ENCODE peak calls at places on chromosome 10, in seven cellular contexts. One of them, this sample, is unnamed.

GRCh38 chr10:45000764-45001381 is at the start of gene ZNF22:
- DNase-seq in PC-9: peak; percentile 67
- DNase-seq in H7: peak; percentile 86
- DNase-seq in WERI-Rb-1: peak; percentile 79
- DNase-seq in left ventricle myocardium inferior: peak; percentile 73
- DNase-seq in uterus: peak; percentile 81
- DNase-seq in ovary: peak; percentile 70
- DNase-seq in this sample: peak; percentile 76

GRCh38 chr10:89301231-89301630 is 615 bp upstream of the IFIT2 start:
- DNase-seq in PC-9: no peak
- DNase-seq in ovary: no peak
- DNase-seq in uterus: no peak
- DNase-seq in H7: no peak
- DNase-seq in WERI-Rb-1: no peak
- DNase-seq in left ventricle myocardium inferior: no peak
- DNase-seq in this sample: no peak

GRCh38 chr10:73522263-73522662 is 26.4 kb upstream of the PPP3CB start:
- DNase-seq in H7: no peak
- DNase-seq in WERI-Rb-1: no peak
- DNase-seq in PC-9: no peak
- DNase-seq in uterus: no peak
- DNase-seq in left ventricle myocardium inferior: no peak
- DNase-seq in ovary: no peak
- DNase-seq in this sample: no peak

GRCh38 chr10:69353981-69354635 is 62.6 kb downstream of the TACR2 start:
- DNase-seq in uterus: no peak
- DNase-seq in WERI-Rb-1: no peak
- DNase-seq in H7: no peak
- DNase-seq in left ventricle myocardium inferior: no peak
- DNase-seq in PC-9: no peak
- DNase-seq in ovary: no peak
- DNase-seq in this sample: no peak

GRCh38 chr10:70481831-70482530 is 3.4 kb downstream of the PALD1 start:
- DNase-seq in PC-9: no peak
- DNase-seq in H7: peak; percentile 37
- DNase-seq in ovary: peak; percentile 66
- DNase-seq in WERI-Rb-1: no peak
- DNase-seq in uterus: peak; percentile 52
- DNase-seq in left ventricle myocardium inferior: peak; percentile 77
- DNase-seq in this sample: peak; percentile 52

GRCh38 chr10:70268376-70268775 is 15.4 kb downstream of the NPFFR1 start:
- DNase-seq in PC-9: no peak
- DNase-seq in H7: no peak
- DNase-seq in WERI-Rb-1: no peak
- DNase-seq in left ventricle myocardium inferior: no peak
- DNase-seq in uterus: no peak
- DNase-seq in ovary: no peak
- DNase-seq in this sample: no peak

GRCh38 chr10:78869508-78870439 is 199.0 kb upstream of the ZMIZ1 start:
- DNase-seq in ovary: no peak
- DNase-seq in uterus: no peak
- DNase-seq in left ventricle myocardium inferior: no peak
- DNase-seq in WERI-Rb-1: no peak
- DNase-seq in H7: no peak
- DNase-seq in PC-9: no peak
- DNase-seq in this sample: no peak

GRCh38 chr10:103077491-103078308 is 115.4 kb downstream of the NT5C2 start:
- DNase-seq in H7: no peak
- DNase-seq in WERI-Rb-1: no peak
- DNase-seq in PC-9: no peak
- DNase-seq in ovary: no peak
- DNase-seq in uterus: no peak
- DNase-seq in left ventricle myocardium inferior: no peak
- DNase-seq in this sample: no peak

GRCh38 chr10:96025566-96025965 is 17.8 kb upstream of the CCNJ start:
- DNase-seq in ovary: no peak
- DNase-seq in PC-9: no peak
- DNase-seq in left ventricle myocardium inferior: no peak
- DNase-seq in H7: no peak
- DNase-seq in uterus: no peak
- DNase-seq in WERI-Rb-1: peak; percentile 36
- DNase-seq in this sample: no peak

GRCh38 chr10:61063911-61064310 is 119.9 kb upstream of the RHOBTB1 start:
- DNase-seq in H7: no peak
- DNase-seq in left ventricle myocardium inferior: no peak
- DNase-seq in WERI-Rb-1: no peak
- DNase-seq in ovary: no peak
- DNase-seq in PC-9: no peak
- DNase-seq in uterus: no peak
- DNase-seq in this sample: no peak

DNA sequence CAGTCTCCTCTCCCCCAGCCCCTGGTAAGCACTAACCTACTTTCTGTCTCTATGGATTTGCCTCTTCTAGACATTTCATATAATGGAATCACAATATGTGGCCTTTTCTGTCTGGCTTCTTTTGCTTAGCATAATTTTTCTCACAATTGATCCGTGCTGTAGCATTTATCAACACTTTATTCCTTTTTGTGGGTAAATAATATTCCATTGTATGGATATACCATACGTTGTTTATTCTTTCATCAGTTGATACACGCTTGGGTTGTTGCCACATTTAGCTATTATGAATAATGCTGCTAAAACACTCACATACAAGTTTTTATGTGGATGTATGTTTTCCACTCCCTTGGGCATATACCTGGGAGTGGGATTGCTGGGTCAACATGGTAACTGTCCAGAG is 25.8 kb downstream of the MCM10 start:
- DNase-seq in H7: no peak
- DNase-seq in left ventricle myocardium inferior: no peak
- DNase-seq in uterus: no peak
- DNase-seq in ovary: no peak
- DNase-seq in WERI-Rb-1: no peak
- DNase-seq in PC-9: no peak
- DNase-seq in this sample: no peak
- H3K36me3 ChIP-seq in H7: peaks cover 46% of the 10 kb centered on the region
- H3K36me3 ChIP-seq in left ventricle myocardium inferior: no peaks in the 10 kb centered on the region
- H3K36me3 ChIP-seq in uterus: no peaks in the 10 kb centered on the region
- H3K36me3 ChIP-seq in ovary: no peaks in the 10 kb centered on the region
- H3K36me3 ChIP-seq in WERI-Rb-1: peaks cover 41% of the 10 kb centered on the region
- H3K36me3 ChIP-seq in PC-9: no peaks in the 10 kb centered on the region
- H3K36me3 ChIP-seq in this sample: no peaks in the 10 kb centered on the region

GRCh38 chr10:97570789-97571536 is 1.6 kb upstream of the ANKRD2 start:
- DNase-seq in uterus: no peak
- DNase-seq in H7: peak; percentile 25
- DNase-seq in WERI-Rb-1: peak; percentile 46
- DNase-seq in left ventricle myocardium inferior: peak; percentile 34
- DNase-seq in ovary: no peak
- DNase-seq in PC-9: peak; percentile 9
- DNase-seq in this sample: peak; percentile 56
- H3K36me3 ChIP-seq in uterus: no peaks in the 10 kb centered on the region
- H3K36me3 ChIP-seq in H7: peaks cover 2% of the 10 kb centered on the region
- H3K36me3 ChIP-seq in WERI-Rb-1: no peaks in the 10 kb centered on the region
- H3K36me3 ChIP-seq in left ventricle myocardium inferior: peaks cover 31% of the 10 kb centered on the region
- H3K36me3 ChIP-seq in ovary: no peaks in the 10 kb centered on the region
- H3K36me3 ChIP-seq in PC-9: no peaks in the 10 kb centered on the region
- H3K36me3 ChIP-seq in this sample: no peaks in the 10 kb centered on the region

GRCh38 chr10:5812283-5813090 is 747 bp downstream of the GDI2 start:
- DNase-seq in H7: peak; percentile 85
- DNase-seq in ovary: peak; percentile 43
- DNase-seq in WERI-Rb-1: peak; percentile 11
- DNase-seq in PC-9: peak; percentile 35
- DNase-seq in uterus: peak; percentile 52
- DNase-seq in left ventricle myocardium inferior: peak; percentile 54
- DNase-seq in this sample: peak; percentile 60
- H3K36me3 ChIP-seq in H7: no peaks in the 10 kb centered on the region
- H3K36me3 ChIP-seq in ovary: no peaks in the 10 kb centered on the region
- H3K36me3 ChIP-seq in WERI-Rb-1: no peaks in the 10 kb centered on the region
- H3K36me3 ChIP-seq in PC-9: no peaks in the 10 kb centered on the region
- H3K36me3 ChIP-seq in uterus: no peaks in the 10 kb centered on the region
- H3K36me3 ChIP-seq in left ventricle myocardium inferior: no peaks in the 10 kb centered on the region
- H3K36me3 ChIP-seq in this sample: peaks cover 3% of the 10 kb centered on the region

GRCh38 chr10:13629116-13629515 is 42.4 kb downstream of the PRPF18 start:
- DNase-seq in left ventricle myocardium inferior: no peak
- DNase-seq in WERI-Rb-1: no peak
- DNase-seq in H7: no peak
- DNase-seq in uterus: no peak
- DNase-seq in ovary: no peak
- DNase-seq in PC-9: no peak
- DNase-seq in this sample: no peak
- H3K36me3 ChIP-seq in left ventricle myocardium inferior: peaks cover 37% of the 10 kb centered on the region
- H3K36me3 ChIP-seq in WERI-Rb-1: no peaks in the 10 kb centered on the region
- H3K36me3 ChIP-seq in H7: no peaks in the 10 kb centered on the region
- H3K36me3 ChIP-seq in uterus: no peaks in the 10 kb centered on the region
- H3K36me3 ChIP-seq in ovary: no peaks in the 10 kb centered on the region
- H3K36me3 ChIP-seq in PC-9: no peaks in the 10 kb centered on the region
- H3K36me3 ChIP-seq in this sample: peaks cover 43% of the 10 kb centered on the region

DNA sequence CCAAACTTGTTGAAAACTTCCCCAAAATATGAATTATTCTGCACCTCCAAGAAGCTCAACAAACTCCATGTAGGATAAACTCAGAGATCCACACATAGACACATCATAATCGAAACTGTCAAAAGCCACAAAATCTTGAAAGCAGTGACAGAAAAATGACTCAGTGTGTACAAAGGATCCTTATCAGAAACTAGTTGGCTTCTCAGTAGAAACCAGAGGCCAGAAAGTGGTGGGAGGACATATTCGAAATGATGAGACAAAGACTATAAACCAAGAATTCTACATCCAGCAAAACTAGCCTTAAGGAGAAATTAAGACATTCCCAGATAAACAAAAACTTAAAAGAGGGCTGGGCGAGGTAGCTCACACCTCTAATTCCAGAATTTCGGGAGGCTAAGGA is 38.5 kb downstream of the MCMBP start:
- DNase-seq in uterus: no peak
- DNase-seq in WERI-Rb-1: no peak
- DNase-seq in H7: no peak
- DNase-seq in left ventricle myocardium inferior: no peak
- DNase-seq in PC-9: no peak
- DNase-seq in ovary: no peak
- DNase-seq in this sample: no peak
- H3K36me3 ChIP-seq in uterus: no peaks in the 10 kb centered on the region
- H3K36me3 ChIP-seq in WERI-Rb-1: peaks cover 94% of the 10 kb centered on the region
- H3K36me3 ChIP-seq in H7: peaks cover 26% of the 10 kb centered on the region
- H3K36me3 ChIP-seq in left ventricle myocardium inferior: peaks cover 98% of the 10 kb centered on the region
- H3K36me3 ChIP-seq in PC-9: peaks cover 4% of the 10 kb centered on the region
- H3K36me3 ChIP-seq in ovary: no peaks in the 10 kb centered on the region
- H3K36me3 ChIP-seq in this sample: peaks cover 100% of the 10 kb centered on the region

GRCh38 chr10:306654-307185 is 171.5 kb downstream of the ZMYND11 start:
- DNase-seq in WERI-Rb-1: no peak
- DNase-seq in H7: peak; percentile 81
- DNase-seq in uterus: no peak
- DNase-seq in ovary: no peak
- DNase-seq in PC-9: peak; percentile 20
- DNase-seq in left ventricle myocardium inferior: no peak
- DNase-seq in this sample: no peak

GRCh38 chr10:307659-308058 is 172.4 kb downstream of the ZMYND11 start:
- DNase-seq in H7: no peak
- DNase-seq in uterus: no peak
- DNase-seq in left ventricle myocardium inferior: no peak
- DNase-seq in PC-9: no peak
- DNase-seq in ovary: no peak
- DNase-seq in WERI-Rb-1: no peak
- DNase-seq in this sample: no peak

GRCh38 chr10:310371-310770 is 175.1 kb downstream of the ZMYND11 start:
- DNase-seq in left ventricle myocardium inferior: no peak
- DNase-seq in H7: no peak
- DNase-seq in PC-9: no peak
- DNase-seq in WERI-Rb-1: no peak
- DNase-seq in uterus: no peak
- DNase-seq in ovary: no peak
- DNase-seq in this sample: no peak

GRCh38 chr10:308101-308500 is 172.8 kb downstream of the ZMYND11 start:
- DNase-seq in PC-9: no peak
- DNase-seq in H7: no peak
- DNase-seq in left ventricle myocardium inferior: no peak
- DNase-seq in uterus: no peak
- DNase-seq in WERI-Rb-1: no peak
- DNase-seq in ovary: no peak
- DNase-seq in this sample: no peak

GRCh38 chr10:308572-309085 is 173.4 kb downstream of the ZMYND11 start:
- DNase-seq in PC-9: no peak
- DNase-seq in uterus: no peak
- DNase-seq in left ventricle myocardium inferior: no peak
- DNase-seq in ovary: no peak
- DNase-seq in H7: no peak
- DNase-seq in WERI-Rb-1: no peak
- DNase-seq in this sample: no peak
- H3K36me3 ChIP-seq in PC-9: no peaks in the 10 kb centered on the region
- H3K36me3 ChIP-seq in uterus: no peaks in the 10 kb centered on the region
- H3K36me3 ChIP-seq in left ventricle myocardium inferior: peaks cover 22% of the 10 kb centered on the region
- H3K36me3 ChIP-seq in ovary: no peaks in the 10 kb centered on the region
- H3K36me3 ChIP-seq in H7: no peaks in the 10 kb centered on the region
- H3K36me3 ChIP-seq in WERI-Rb-1: no peaks in the 10 kb centered on the region
- H3K36me3 ChIP-seq in this sample: no peaks in the 10 kb centered on the region

GRCh38 chr10:100175873-100176272 is 10.0 kb downstream of the ERLIN1 start:
- DNase-seq in H7: no peak
- DNase-seq in ovary: no peak
- DNase-seq in uterus: no peak
- DNase-seq in WERI-Rb-1: no peak
- DNase-seq in left ventricle myocardium inferior: no peak
- DNase-seq in PC-9: no peak
- DNase-seq in this sample: no peak

GRCh38 chr10:100172349-100172748 is 13.5 kb downstream of the ERLIN1 start:
- DNase-seq in H7: no peak
- DNase-seq in uterus: no peak
- DNase-seq in ovary: no peak
- DNase-seq in left ventricle myocardium inferior: no peak
- DNase-seq in PC-9: no peak
- DNase-seq in WERI-Rb-1: no peak
- DNase-seq in this sample: no peak

GRCh38 chr10:100168313-100168643 is 17.6 kb downstream of the ERLIN1 start:
- DNase-seq in WERI-Rb-1: no peak
- DNase-seq in H7: no peak
- DNase-seq in ovary: no peak
- DNase-seq in left ventricle myocardium inferior: no peak
- DNase-seq in uterus: no peak
- DNase-seq in PC-9: no peak
- DNase-seq in this sample: no peak

GRCh38 chr10:100174699-100175677 is 10.8 kb downstream of the ERLIN1 start:
- DNase-seq in uterus: no peak
- DNase-seq in ovary: no peak
- DNase-seq in left ventricle myocardium inferior: no peak
- DNase-seq in WERI-Rb-1: no peak
- DNase-seq in H7: no peak
- DNase-seq in PC-9: no peak
- DNase-seq in this sample: no peak

DNA sequence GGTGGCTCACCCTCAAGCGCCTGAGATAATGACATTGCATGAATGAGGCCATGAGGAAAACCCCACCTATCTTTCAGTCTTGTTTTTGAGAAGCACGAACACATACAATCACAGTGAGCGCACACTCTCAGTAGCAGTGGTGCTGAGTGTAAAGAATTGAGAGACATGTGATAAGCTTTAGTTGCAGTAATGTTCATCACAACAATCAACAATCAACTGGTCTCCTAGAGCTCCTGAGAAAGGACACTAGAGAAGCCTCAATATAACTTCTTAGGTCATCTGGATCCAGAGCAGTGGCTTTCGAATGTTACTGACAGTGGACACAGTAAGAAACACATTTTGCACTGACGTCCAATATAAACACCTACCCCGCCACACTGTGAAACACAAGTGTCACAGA is 12.8 kb downstream of the ERLIN1 start:
- DNase-seq in WERI-Rb-1: no peak
- DNase-seq in H7: no peak
- DNase-seq in left ventricle myocardium inferior: no peak
- DNase-seq in ovary: no peak
- DNase-seq in uterus: no peak
- DNase-seq in PC-9: no peak
- DNase-seq in this sample: no peak
- H3K36me3 ChIP-seq in WERI-Rb-1: peaks cover 71% of the 10 kb centered on the region
- H3K36me3 ChIP-seq in H7: peaks cover 3% of the 10 kb centered on the region
- H3K36me3 ChIP-seq in left ventricle myocardium inferior: peaks cover 72% of the 10 kb centered on the region
- H3K36me3 ChIP-seq in ovary: no peaks in the 10 kb centered on the region
- H3K36me3 ChIP-seq in uterus: no peaks in the 10 kb centered on the region
- H3K36me3 ChIP-seq in PC-9: peaks cover 5% of the 10 kb centered on the region
- H3K36me3 ChIP-seq in this sample: peaks cover 79% of the 10 kb centered on the region